ENCODE peak calls at places on chromosomes 11 and 22, in four cellular contexts. D is IMR-90, S is K562, T is GM12878. N is an unnamed sample.

GRCh38 chr22:41340357-41340756 is 39.0 kb downstream of the ZC3H7B start:
- DNase-seq in D (no peak), S (no peak), T (no peak), N (no peak)

GRCh38 chr11:612201-612960 is 3.4 kb downstream of the IRF7 start:
- DNase-seq in D (peak), S (no peak), T (no peak), N (no peak)

GRCh38 chr22:29301716-29302401 is 4.6 kb upstream of the GAS2L1 start:
- DNase-seq in D (no peak), S (no peak), T (no peak), N (peak)

GRCh38 chr11:131033151-131033651 is 116.9 kb upstream of the SNX19 start:
- DNase-seq in D (peak), S (no peak), T (no peak), N (no peak)

GRCh38 chr11:76339217-76339616 is 41.7 kb downstream of the THAP12 start:
- DNase-seq in D (no peak), S (no peak), T (no peak), N (no peak)

GRCh38 chr22:24414523-24414922 is 12.9 kb upstream of the ADORA2A start:
- DNase-seq in D (no peak), S (no peak), T (no peak), N (peak)

GRCh38 chr11:129247129-129247528 is 55.0 kb upstream of the ARHGAP32 start:
- DNase-seq in D (peak), S (no peak), T (no peak), N (no peak)

GRCh38 chr11:15909937-15910598 is 446.3 kb downstream of the SOX6 start:
- DNase-seq in D (no peak), S (no peak), T (no peak), N (no peak)

GRCh38 chr11:126918556-126918955 is 82.0 kb downstream of the KIRREL3 start:
- DNase-seq in D (peak), S (no peak), T (no peak), N (no peak)

GRCh38 chr11:47394050-47394321 is 14.4 kb upstream of the SLC39A13 start:
- DNase-seq in D (no peak), S (no peak), T (no peak), N (no peak)

GRCh38 chr11:99449345-99449744 is 428.6 kb downstream of the CNTN5 start:
- DNase-seq in D (no peak), S (no peak), T (no peak), N (no peak)

GRCh38 chr11:16081756-16082531 is 274.4 kb downstream of the SOX6 start:
- DNase-seq in D (no peak), S (no peak), T (no peak), N (no peak)

DNA sequence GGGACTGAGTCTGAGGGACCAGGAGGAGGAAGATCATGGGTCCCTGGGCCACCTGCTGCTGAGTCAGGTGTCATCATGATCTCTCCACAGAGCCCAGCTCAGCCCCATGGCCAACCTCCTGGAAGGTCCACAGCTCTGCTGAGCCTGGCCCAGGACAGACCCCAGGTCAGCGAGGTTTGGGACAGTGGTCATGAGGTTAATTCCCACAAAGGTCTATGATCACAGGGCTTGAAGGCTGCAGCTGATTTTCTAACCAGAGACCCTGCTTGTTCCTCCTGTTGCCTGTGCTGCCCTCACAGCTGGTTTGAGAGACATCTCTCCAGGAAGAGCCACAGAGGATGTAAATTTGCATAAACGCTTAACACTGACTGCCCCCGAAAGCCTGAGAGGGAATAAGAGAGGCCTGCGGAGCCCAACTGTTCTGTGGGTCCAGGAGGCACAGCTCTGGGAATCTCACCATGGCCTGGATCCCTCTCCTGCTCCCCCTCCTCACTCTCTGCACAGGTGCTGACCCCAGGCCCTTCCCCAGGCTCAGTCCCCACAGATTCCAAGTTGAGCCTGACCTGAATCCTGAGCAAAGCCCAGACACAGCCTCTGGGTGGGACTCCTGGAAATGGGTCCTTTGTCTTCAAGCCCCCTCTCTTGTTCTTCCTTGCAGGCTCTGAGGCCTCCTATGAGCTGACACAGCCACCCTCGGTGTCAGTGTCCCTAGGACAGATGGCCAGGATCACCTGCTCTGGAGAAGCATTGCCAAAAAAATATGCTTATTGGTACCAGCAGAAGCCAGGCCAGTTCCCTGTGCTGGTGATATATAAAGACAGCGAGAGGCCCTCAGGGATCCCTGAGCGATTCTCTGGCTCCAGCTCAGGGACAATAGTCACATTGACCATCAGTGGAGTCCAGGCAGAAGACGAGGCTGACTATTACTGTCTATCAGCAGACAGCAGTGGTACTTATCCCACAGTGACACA is 102.8 kb downstream of the GGTLC2 start:
- DNase-seq in D (no peak), S (no peak), T (no peak), N (no peak)
- TF ChIP-seq CHD1 in D (no peak), S (no peak), T (no peak), N (no peak)

GRCh38 chr11:44615041-44615513 is 49.6 kb downstream of the CD82 start:
- DNase-seq in D (no peak), S (no peak), T (no peak), N (no peak)

GRCh38 chr11:44617671-44618461 is 52.4 kb downstream of the CD82 start:
- DNase-seq in D (no peak), S (no peak), T (no peak), N (no peak)

GRCh38 chr11:44614281-44614680 is 48.8 kb downstream of the CD82 start:
- DNase-seq in D (no peak), S (no peak), T (no peak), N (no peak)

GRCh38 chr11:44618561-44619425 is 53.3 kb downstream of the CD82 start:
- DNase-seq in D (no peak), S (no peak), T (no peak), N (no peak)

DNA sequence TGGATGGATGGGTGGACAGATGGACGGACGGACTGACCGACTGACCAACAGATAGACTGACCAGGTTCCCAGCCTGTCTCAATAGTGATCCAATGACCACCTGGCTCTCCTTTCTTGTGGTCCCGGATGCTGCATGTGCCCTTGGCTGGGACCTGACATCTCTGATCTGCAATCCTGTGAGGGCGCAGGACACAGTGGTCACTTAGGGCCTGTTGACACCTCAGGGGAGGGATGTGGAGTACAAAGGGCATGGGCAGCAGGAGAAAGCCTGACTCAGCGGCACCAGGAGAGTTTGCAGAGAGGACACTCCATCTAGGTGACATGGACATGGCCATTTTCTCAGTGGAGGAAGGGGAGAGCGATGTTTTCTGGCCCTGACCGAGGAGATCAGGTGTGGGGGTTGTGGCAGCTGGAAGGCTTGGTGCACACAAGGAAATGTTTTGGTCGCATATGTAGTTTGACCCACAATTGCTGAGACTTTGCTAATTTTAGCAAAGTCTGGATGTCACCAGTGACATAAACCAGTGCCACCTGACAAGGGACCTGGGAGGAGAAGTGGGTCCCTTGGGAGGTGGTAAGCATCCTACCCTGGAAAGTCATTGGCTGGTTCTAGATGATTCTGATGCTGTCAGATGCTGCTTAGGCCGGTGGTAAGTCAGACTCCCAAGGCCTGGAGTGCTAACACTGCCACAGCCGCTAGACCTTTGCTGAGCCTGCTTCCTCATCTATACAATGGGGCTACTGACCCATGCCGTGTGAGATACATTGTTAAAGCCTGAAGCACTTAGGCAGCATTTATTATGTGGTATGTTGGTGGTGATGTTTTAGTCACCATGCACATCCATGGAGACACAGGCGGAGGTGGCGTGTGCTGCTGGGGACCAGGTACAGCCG is 50.7 kb downstream of the CD82 start:
- DNase-seq in D (no peak), S (no peak), T (no peak), N (no peak)
- TF ChIP-seq CHD1 in D (no peak), S (no peak), T (no peak), N (no peak)

GRCh38 chr11:32430586-32431357 is 4.6 kb downstream of the WT1 start:
- DNase-seq in D (no peak), S (no peak), T (no peak), N (peak)
- TF ChIP-seq CHD1 in D (no peak), S (no peak), T (no peak), N (no peak)

GRCh38 chr11:69241075-69241740 is 52.7 kb upstream of the MYEOV start:
- DNase-seq in D (no peak), S (no peak), T (no peak), N (no peak)

GRCh38 chr11:69238562-69239319 is 55.2 kb upstream of the MYEOV start:
- DNase-seq in D (no peak), S (no peak), T (no peak), N (no peak)

GRCh38 chr11:69241844-69242582 is 51.9 kb upstream of the MYEOV start:
- DNase-seq in D (no peak), S (no peak), T (no peak), N (no peak)

GRCh38 chr11:69239320-69240040 is 54.5 kb upstream of the MYEOV start:
- DNase-seq in D (no peak), S (no peak), T (no peak), N (no peak)

DNA sequence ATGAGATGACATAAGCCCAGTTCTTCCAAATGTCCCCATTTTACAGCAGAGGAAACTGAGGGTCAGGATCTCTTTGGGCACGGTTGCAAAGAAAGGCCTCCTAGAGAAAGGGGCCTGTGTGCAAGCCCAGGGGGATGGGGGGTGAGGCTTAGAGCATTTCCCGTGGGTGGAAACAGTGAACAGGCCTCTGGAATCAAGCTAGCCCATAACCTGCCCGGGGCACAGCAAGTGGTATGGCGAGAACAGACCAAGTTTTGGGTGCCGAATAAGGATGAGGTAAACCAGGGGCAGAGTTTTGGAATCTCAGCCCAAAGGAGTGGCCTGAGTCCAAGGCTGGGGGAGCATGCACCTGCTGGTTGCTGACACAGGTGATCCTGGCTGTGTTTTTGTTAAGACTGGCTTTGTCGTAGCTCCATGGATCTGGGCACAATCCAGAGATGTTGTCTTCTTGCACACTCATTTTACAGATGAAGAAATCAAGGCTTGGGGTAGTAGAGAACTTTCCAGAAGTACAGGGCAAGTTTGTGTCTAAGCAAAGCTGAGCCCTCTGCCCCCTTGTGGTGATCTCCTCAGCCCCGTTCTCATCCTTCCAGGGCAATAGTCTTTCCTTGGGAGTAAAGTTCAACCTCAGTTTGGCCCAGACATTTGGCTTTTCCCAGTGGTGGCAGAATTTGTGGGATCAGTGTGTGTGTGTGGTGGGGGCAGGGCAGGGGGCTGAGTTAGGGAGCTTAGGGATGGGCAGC is 53.5 kb upstream of the MYEOV start:
- DNase-seq in D (peak), S (no peak), T (no peak), N (no peak)
- TF ChIP-seq CHD1 in D (no peak), S (no peak), T (no peak), N (no peak)

GRCh38 chr11:121650520-121651266 is 197.9 kb upstream of the SORL1-AS1 start:
- DNase-seq in D (no peak), S (no peak), T (peak), N (no peak)

GRCh38 chr11:121651267-121651625 is 198.5 kb upstream of the SORL1-AS1 start:
- DNase-seq in D (no peak), S (no peak), T (no peak), N (no peak)

GRCh38 chr11:121645596-121645995 is 192.8 kb upstream of the SORL1-AS1 start:
- DNase-seq in D (peak), S (no peak), T (no peak), N (no peak)

GRCh38 chr11:121649798-121650197 is 197.0 kb upstream of the SORL1-AS1 start:
- DNase-seq in D (peak), S (no peak), T (no peak), N (no peak)

GRCh38 chr11:121648306-121648705 is 195.5 kb upstream of the SORL1-AS1 start:
- DNase-seq in D (no peak), S (no peak), T (no peak), N (no peak)
- TF ChIP-seq CHD1 in D (no peak), S (no peak), T (no peak), N (no peak)

GRCh38 chr11:13102865-13103539 is 93.9 kb downstream of the RASSF10 start:
- DNase-seq in D (no peak), S (no peak), T (no peak), N (no peak)

GRCh38 chr11:13107544-13108044 is 98.5 kb downstream of the RASSF10 start:
- DNase-seq in D (no peak), S (no peak), T (no peak), N (no peak)

GRCh38 chr11:13104619-13105236 is 95.6 kb downstream of the RASSF10 start:
- DNase-seq in D (no peak), S (no peak), T (no peak), N (no peak)

GRCh38 chr11:13103962-13104554 is 94.9 kb downstream of the RASSF10 start:
- DNase-seq in D (no peak), S (no peak), T (no peak), N (no peak)

GRCh38 chr11:13105237-13105844 is 96.2 kb downstream of the RASSF10 start:
- DNase-seq in D (no peak), S (peak), T (no peak), N (no peak)
- TF ChIP-seq CHD1 in D (no peak), S (no peak), T (no peak), N (no peak)

GRCh38 chr11:74388678-74389327 is 9.4 kb downstream of the PGM2L1 start:
- DNase-seq in D (peak), S (peak), T (peak), N (no peak)
- TF ChIP-seq CHD1 in D (no peak), S (no peak), T (no peak), N (no peak)

DNA sequence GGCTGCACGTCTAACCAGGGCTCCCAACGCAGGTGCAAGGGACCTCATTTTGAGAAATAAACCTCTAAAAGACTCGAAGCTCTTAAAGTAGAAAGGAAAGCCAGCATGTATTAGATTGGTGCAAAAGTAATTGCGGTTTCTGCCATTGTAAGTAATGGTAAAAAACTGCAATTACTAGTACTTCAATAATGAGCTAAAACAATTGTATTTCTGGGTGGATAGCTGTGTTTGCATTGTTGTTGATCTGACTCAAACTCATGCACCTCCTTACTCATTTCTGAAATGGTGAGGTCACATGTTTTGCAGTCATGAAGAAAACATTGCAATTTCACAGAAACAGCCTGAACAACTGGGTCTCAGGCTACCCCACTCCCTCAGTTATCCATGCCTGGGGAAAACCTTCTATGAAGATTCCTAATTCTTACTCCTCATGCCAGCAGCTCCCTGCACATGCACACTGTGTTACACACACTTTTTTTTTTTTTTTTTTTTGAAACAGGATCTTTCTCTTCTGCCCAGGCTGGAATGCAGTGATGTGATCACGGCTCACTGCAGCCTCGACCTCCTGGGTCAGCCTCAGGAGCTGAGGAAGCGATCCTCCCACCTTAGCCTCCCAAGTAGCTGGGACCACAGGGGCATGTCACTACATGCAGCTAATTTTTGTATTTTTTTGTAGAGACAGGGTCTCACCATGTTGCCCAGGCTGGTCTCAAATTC is 24.6 kb downstream of the VWCE start:
- DNase-seq in D (peak), S (no peak), T (no peak), N (no peak)
- TF ChIP-seq CHD1 in D (no peak), S (no peak), T (no peak), N (no peak)

DNA sequence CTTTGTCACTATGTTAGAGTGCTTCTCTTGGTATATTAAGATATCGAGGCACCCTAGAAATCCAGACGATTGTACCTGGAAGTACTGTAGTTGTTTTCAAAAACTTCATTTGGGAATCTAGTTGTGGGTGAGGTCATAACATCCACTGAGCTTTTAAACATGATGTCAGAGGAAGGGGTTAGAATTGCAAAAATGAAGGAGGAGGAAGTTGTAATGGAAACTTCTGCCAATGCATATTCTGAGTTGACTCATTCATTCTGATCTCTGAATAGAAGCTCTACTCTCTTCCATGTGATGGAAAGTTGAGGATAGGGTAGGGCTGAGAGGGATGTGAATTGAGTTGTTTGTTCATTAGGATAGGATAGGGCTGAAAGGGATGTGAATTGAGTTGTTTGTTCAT is 7.7 kb downstream of the CD44 start:
- DNase-seq in D (peak), S (no peak), T (no peak), N (no peak)
- TF ChIP-seq CHD1 in D (no peak), S (no peak), T (no peak), N (no peak)

GRCh38 chr11:121235057-121235456 is 57.5 kb upstream of the SC5D start:
- DNase-seq in D (no peak), S (no peak), T (no peak), N (no peak)

GRCh38 chr11:121226415-121227263 is 65.9 kb upstream of the SC5D start:
- DNase-seq in D (no peak), S (no peak), T (no peak), N (no peak)

GRCh38 chr11:121236115-121237001 is 56.2 kb upstream of the SC5D start:
- DNase-seq in D (no peak), S (no peak), T (peak), N (no peak)

GRCh38 chr11:121229495-121229894 is 63.1 kb upstream of the SC5D start:
- DNase-seq in D (no peak), S (no peak), T (no peak), N (no peak)

GRCh38 chr11:121231576-121232278 is 60.8 kb upstream of the SC5D start:
- DNase-seq in D (no peak), S (no peak), T (no peak), N (no peak)
- TF ChIP-seq CHD1 in D (no peak), S (no peak), T (no peak), N (no peak)

N was measured in H1.